ENCODE peak calls at places on chromosomes 13 and 19, in ten cellular contexts. H, E, X, O, I, T, W, L, N and F are unnamed samples.

GRCh38 chr19:12137541-12137940 is 2.6 kb downstream of the ZNF20 start:
- DNase-seq in H (no peak), E (no peak), X (no peak), O (no peak), I (no peak), T (no peak), W (peak), L (no peak), N (no peak), F (no peak)

GRCh38 chr13:113903361-113903760 is 39.5 kb upstream of the GAS6 start:
- DNase-seq in H (no peak), E (no peak), X (peak), O (peak), I (peak), T (no peak), W (no peak), L (peak), N (no peak), F (no peak)

GRCh38 chr19:58409010-58409790 is 751 bp downstream of the ZNF584 start:
- DNase-seq in H (no peak), E (no peak), X (no peak), O (no peak), I (no peak), T (no peak), W (peak), L (no peak), N (no peak), F (no peak)

GRCh38 chr13:60146491-60146890 is 17.2 kb downstream of the DIAPH3 start:
- DNase-seq in H (no peak), E (no peak), X (peak), O (no peak), I (no peak), T (no peak), W (no peak), L (peak), N (no peak), F (no peak)

GRCh38 chr19:41206926-41207750 is 11.9 kb upstream of the AXL start:
- DNase-seq in H (no peak), E (peak), X (peak), O (no peak), I (peak), T (no peak), W (no peak), L (no peak), N (no peak), F (no peak)

GRCh38 chr13:99164226-99164625 is 36.4 kb upstream of the UBAC2 start:
- DNase-seq in H (no peak), E (no peak), X (no peak), O (peak), I (no peak), T (no peak), W (no peak), L (no peak), N (no peak), F (no peak)

GRCh38 chr19:58045411-58046050 is 11.7 kb downstream of the ZSCAN1 start:
- DNase-seq in H (no peak), E (no peak), X (no peak), O (no peak), I (no peak), T (no peak), W (no peak), L (no peak), N (no peak), F (no peak)

GRCh38 chr19:38702278-38702677 is 42.0 kb downstream of the CAPN12 start:
- DNase-seq in H (no peak), E (no peak), X (no peak), O (no peak), I (no peak), T (no peak), W (no peak), L (no peak), N (no peak), F (no peak)

GRCh38 chr13:21478881-21479808 is 20.0 kb upstream of the ZDHHC20 start:
- DNase-seq in H (no peak), E (no peak), X (peak), O (no peak), I (peak), T (peak), W (no peak), L (peak), N (peak), F (peak)

GRCh38 chr13:111906306-111906705 is 160.6 kb upstream of the SOX1 start:
- DNase-seq in H (peak), E (no peak), X (no peak), O (peak), I (no peak), T (no peak), W (no peak), L (no peak), N (no peak), F (no peak)

GRCh38 chr13:111630411-111630810 is 310.0 kb downstream of the TEX29 start:
- DNase-seq in H (no peak), E (no peak), X (no peak), O (no peak), I (no peak), T (no peak), W (peak), L (no peak), N (no peak), F (no peak)

GRCh38 chr13:31042501-31043165 is 110.2 kb downstream of the TEX26 start:
- DNase-seq in H (no peak), E (no peak), X (no peak), O (no peak), I (no peak), T (no peak), W (no peak), L (no peak), N (no peak), F (no peak)

GRCh38 chr13:111623170-111623569 is 302.7 kb downstream of the TEX29 start:
- DNase-seq in H (no peak), E (no peak), X (no peak), O (no peak), I (no peak), T (no peak), W (no peak), L (no peak), N (no peak), F (no peak)

GRCh38 chr19:17685451-17686026 is 2.6 kb downstream of the UNC13A start:
- DNase-seq in H (no peak), E (no peak), X (no peak), O (no peak), I (no peak), T (no peak), W (peak), L (no peak), N (no peak), F (no peak)

GRCh38 chr13:28710161-28710560 is 8.6 kb downstream of the SLC46A3 start:
- DNase-seq in H (no peak), E (no peak), X (no peak), O (no peak), I (no peak), T (no peak), W (no peak), L (no peak), N (no peak), F (no peak)

GRCh38 chr19:53879145-53880037 is 2.6 kb upstream of the PRKCG start:
- DNase-seq in H (peak), E (peak), X (peak), O (peak), I (peak), T (peak), W (peak), L (no peak), N (peak), F (peak)

GRCh38 chr13:31046711-31047279 is 114.3 kb downstream of the TEX26 start:
- DNase-seq in H (no peak), E (no peak), X (peak), O (no peak), I (peak), T (no peak), W (no peak), L (no peak), N (no peak), F (no peak)

GRCh38 chr13:38848360-38848759 is 142.3 kb downstream of the STOML3 start:
- DNase-seq in H (no peak), E (no peak), X (no peak), O (no peak), I (no peak), T (no peak), W (no peak), L (no peak), N (no peak), F (no peak)

GRCh38 chr13:45108716-45109706 is 11.3 kb upstream of the GTF2F2 start:
- DNase-seq in H (no peak), E (no peak), X (peak), O (no peak), I (no peak), T (no peak), W (peak), L (no peak), N (peak), F (no peak)

GRCh38 chr19:39199025-39199424 is 2.3 kb downstream of the NCCRP1 start:
- DNase-seq in H (no peak), E (no peak), X (peak), O (no peak), I (peak), T (peak), W (peak), L (no peak), N (no peak), F (peak)

GRCh38 chr13:78777973-78778372 is 119.0 kb upstream of the OBI1 start:
- DNase-seq in H (no peak), E (no peak), X (no peak), O (no peak), I (no peak), T (no peak), W (no peak), L (no peak), N (no peak), F (no peak)

GRCh38 chr13:106530209-106530906 is 5.1 kb downstream of the EFNB2 start:
- DNase-seq in H (no peak), E (no peak), X (no peak), O (no peak), I (no peak), T (no peak), W (no peak), L (no peak), N (no peak), F (no peak)

GRCh38 chr19:29675120-29675649 is 9.9 kb downstream of the PLEKHF1 start:
- DNase-seq in H (peak), E (no peak), X (no peak), O (no peak), I (no peak), T (no peak), W (no peak), L (no peak), N (no peak), F (no peak)

GRCh38 chr13:40172149-40172591 is 494.3 kb downstream of the FOXO1 start:
- DNase-seq in H (no peak), E (no peak), X (no peak), O (no peak), I (no peak), T (no peak), W (peak), L (no peak), N (no peak), F (no peak)

GRCh38 chr19:14248578-14249011 is 42.6 kb upstream of the ADGRL1 start:
- DNase-seq in H (peak), E (no peak), X (no peak), O (no peak), I (peak), T (no peak), W (peak), L (no peak), N (peak), F (peak)

GRCh38 chr13:46641274-46642081 is 88.5 kb downstream of the LRCH1 start:
- DNase-seq in H (no peak), E (no peak), X (peak), O (no peak), I (peak), T (no peak), W (no peak), L (no peak), N (no peak), F (no peak)

DNA sequence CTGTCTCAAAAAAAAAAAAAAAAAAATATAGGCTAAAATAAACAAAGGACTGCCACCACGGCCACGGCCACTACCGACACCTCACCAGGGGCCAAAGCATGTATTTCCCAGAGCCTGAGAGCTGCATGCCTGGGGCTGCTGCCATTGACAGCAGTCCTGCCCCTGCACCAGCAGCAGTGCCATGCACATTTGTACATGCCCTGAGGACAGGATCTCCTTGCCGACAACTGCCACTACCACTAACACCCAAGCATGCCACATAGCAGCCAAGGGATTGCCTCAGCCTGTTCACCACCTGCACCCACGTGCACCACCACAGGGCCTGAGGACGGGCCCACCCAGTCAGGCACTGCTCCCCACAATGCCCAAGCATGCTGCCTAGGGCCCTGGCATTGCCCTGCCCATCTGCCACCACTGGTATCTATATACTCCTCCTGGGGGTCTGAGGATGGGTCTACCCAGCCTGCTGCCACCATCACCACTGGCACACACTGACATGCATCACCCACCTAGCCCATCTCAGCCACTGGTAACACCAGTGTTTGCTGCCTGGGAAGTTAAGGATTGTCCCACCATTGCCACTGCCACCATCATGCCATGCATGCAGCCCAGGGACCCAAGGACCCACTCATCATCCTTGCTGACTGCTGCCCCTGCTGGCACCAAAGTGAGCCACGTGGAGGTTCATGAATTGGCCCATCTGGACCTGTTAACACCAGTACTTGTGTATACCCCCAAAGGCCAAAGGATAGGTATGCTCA is 10.6 kb upstream of the NUP62 start:
- DNase-seq in H (peak), E (no peak), X (no peak), O (no peak), I (no peak), T (no peak), W (no peak), L (no peak), N (no peak), F (no peak)
- TF ChIP-seq CTCF in H (no peak), E (no peak), X (no peak), O (no peak), I (no peak), T (no peak), W (no peak), L (no peak), N (no peak), F (no peak)

GRCh38 chr19:35811317-35812219 is 1.1 kb downstream of the PRODH2 start:
- DNase-seq in H (no peak), E (no peak), X (no peak), O (no peak), I (no peak), T (no peak), W (no peak), L (no peak), N (no peak), F (no peak)

GRCh38 chr19:35813043-35813890 is 622 bp upstream of the PRODH2 start:
- DNase-seq in H (no peak), E (no peak), X (no peak), O (no peak), I (no peak), T (no peak), W (no peak), L (no peak), N (no peak), F (no peak)

GRCh38 chr19:35816846-35817245 is 4.2 kb upstream of the PRODH2 start:
- DNase-seq in H (no peak), E (no peak), X (no peak), O (no peak), I (no peak), T (no peak), W (no peak), L (no peak), N (no peak), F (no peak)

GRCh38 chr19:35816262-35816661 is 3.6 kb upstream of the PRODH2 start:
- DNase-seq in H (no peak), E (no peak), X (no peak), O (no peak), I (no peak), T (no peak), W (no peak), L (no peak), N (no peak), F (no peak)

DNA sequence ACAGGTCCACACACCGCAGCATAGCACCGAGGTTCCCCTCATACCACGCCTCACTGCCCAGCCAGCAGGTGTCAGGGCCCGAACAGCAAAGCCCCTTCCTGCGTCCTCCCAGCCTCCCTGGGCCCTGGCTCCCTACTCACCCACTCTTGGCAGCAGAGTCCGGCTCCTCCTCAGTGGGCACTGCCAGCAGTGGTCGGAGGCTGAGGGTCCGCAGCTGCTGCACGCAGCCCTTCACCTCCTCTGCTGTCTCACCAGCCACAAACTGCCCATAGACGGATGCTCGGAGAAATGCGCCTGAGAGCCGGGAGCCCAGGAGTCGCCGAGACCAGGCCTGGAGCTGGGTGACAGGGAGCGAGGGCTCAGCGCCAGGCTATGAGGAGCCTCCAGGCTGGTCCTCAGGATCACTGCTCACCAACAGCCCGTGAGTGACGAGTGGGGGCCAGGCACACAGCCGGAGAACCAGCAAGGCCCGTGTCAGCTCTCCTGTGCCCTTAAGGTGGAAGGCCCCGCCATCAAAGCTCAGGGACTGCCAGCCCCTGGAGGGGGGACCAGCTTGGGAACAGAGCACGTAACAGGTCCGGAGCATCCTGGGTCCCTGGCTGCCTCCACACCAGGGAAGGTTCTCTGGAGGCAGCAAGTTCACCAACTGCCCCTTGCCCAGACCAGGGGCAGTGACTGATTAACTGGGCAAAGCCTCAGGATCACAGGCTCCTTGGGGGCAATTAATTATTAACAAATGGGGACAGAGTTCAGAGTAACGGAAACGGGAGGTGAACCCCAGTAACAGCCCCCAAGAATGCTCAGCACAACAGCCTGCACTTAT is at the start of gene PRODH2:
- DNase-seq in H (no peak), E (no peak), X (no peak), O (no peak), I (no peak), T (no peak), W (no peak), L (no peak), N (no peak), F (no peak)
- TF ChIP-seq CTCF in H (no peak), E (no peak), X (no peak), O (no peak), I (no peak), T (no peak), W (no peak), L (no peak), N (no peak), F (no peak)

GRCh38 chr13:101530293-101530692 is 77.8 kb downstream of the ITGBL1 start:
- DNase-seq in H (no peak), E (no peak), X (peak), O (no peak), I (no peak), T (no peak), W (no peak), L (no peak), N (no peak), F (no peak)
- TF ChIP-seq CTCF in H (no peak), E (no peak), X (no peak), O (no peak), I (no peak), T (no peak), W (no peak), L (no peak), N (no peak), F (no peak)

DNA sequence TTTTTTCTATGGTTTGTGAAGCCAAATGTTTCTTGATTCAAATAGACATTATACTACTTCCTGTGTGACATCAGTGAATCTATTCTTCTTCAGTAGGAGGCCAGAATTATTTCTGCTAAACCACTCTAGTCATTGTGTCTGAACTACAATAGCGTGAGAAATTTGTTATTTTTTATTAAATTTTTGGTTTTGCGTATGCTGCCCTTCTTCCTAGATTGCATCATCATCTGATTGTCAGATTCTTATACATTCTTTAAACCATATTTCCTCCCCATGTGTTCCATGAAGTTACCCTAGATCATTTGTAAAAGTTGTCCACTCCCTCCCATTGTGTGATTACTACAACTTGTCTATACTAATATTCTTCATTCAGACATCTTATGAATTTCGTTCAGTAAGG is 187.8 kb upstream of the SPRY2 start:
- DNase-seq in H (no peak), E (no peak), X (peak), O (no peak), I (no peak), T (no peak), W (no peak), L (no peak), N (no peak), F (no peak)
- TF ChIP-seq CTCF in H (no peak), E (no peak), X (no peak), O (no peak), I (no peak), T (no peak), W (no peak), L (no peak), N (no peak), F (no peak)

DNA sequence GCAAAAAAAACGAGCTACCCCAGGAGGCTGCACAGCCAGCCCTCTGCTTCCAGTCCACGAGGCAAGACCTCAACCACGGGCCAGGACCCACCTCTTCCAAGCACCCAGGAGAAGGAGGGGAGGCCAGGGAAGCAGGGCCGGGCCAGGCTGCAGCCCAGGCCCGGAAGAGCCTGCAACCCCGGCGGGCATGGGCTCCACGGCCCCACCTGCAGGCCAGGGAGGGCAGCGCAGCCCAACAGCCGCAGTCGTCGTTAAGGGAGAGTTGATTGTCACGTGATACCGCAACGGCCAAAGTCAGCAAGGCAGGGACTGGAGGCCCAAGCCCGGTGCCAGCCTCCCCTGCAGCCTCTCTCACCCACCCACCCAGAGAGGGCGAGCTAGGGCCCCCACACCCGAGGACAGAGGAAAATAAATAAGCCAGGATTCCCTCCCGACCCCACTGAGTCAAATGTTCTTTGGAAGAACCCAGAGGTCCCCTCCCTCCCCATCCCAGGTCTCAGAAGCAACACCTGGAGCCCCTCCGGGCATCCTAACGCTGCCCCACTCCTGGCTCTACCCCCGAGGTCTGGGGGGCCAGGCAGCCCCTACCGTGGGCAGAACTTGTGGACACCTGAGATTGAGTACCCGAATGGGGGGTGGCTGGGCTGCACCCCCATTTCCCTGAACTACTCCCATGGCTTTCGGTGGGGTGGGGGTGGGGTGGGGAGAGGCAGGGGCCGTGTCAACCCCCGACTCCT is 5.2 kb upstream of the REXO1 start:
- DNase-seq in H (peak), E (peak), X (peak), O (no peak), I (no peak), T (no peak), W (peak), L (no peak), N (peak), F (no peak)
- TF ChIP-seq CTCF in H (peak), E (peak), X (peak), O (peak), I (peak), T (peak), W (peak), L (peak), N (peak), F (peak)